ENCODE peak calls at places on chromosome 5, in eight cellular contexts. K is tibial nerve, Z is cardiac muscle cell, Y is AG10803, T is GM06990, X is retinal pigment epithelial cell, E is astrocyte of the spinal cord, V is cardiac fibroblast. O is an unnamed sample.

GRCh38 chr5:66923922-66924321 is 272.7 kb downstream of the CD180 start:
- DNase-seq in Z (no peak), K (no peak), T (no peak), X (no peak), E (no peak), Y (no peak), V (no peak), O (no peak)

GRCh38 chr5:176810084-176810597 is at the start of gene UNC5A:
- DNase-seq in X (no peak), T (peak), Y (peak), V (peak), E (peak), Z (peak), K (no peak), O (peak)

GRCh38 chr5:19771174-19771835 is 216.7 kb downstream of the CDH18 start:
- DNase-seq in X (peak), Z (peak), V (peak), K (no peak), T (no peak), E (peak), Y (no peak), O (no peak)

GRCh38 chr5:6365142-6365976 is 13.0 kb downstream of the MED10 start:
- DNase-seq in V (peak), X (no peak), T (no peak), Z (peak), E (peak), K (no peak), Y (peak), O (no peak)

GRCh38 chr5:54516051-54516645 is 1.4 kb upstream of the SNX18 start:
- DNase-seq in Z (no peak), V (no peak), Y (no peak), E (peak), X (no peak), K (no peak), T (no peak), O (no peak)

GRCh38 chr5:116614603-116614920 is 39.9 kb upstream of the SEMA6A start:
- DNase-seq in E (no peak), V (no peak), Y (no peak), T (no peak), K (no peak), X (no peak), Z (no peak), O (no peak)

GRCh38 chr5:146565764-146566163 is 49.8 kb upstream of the GPR151 start:
- DNase-seq in E (peak), X (peak), K (no peak), Z (peak), Y (peak), V (peak), T (peak), O (peak)

GRCh38 chr5:2277886-2278285 is 395.2 kb upstream of the IRX4 start:
- DNase-seq in Y (no peak), V (no peak), E (no peak), X (no peak), T (no peak), Z (no peak), K (no peak), O (no peak)

GRCh38 chr5:59040007-59040803 is 457.3 kb downstream of the RAB3C start:
- DNase-seq in K (no peak), X (no peak), E (peak), Z (peak), Y (peak), V (peak), T (no peak), O (peak)

GRCh38 chr5:134551891-134552290 is 26.4 kb downstream of the JADE2 start:
- DNase-seq in X (no peak), Z (no peak), E (peak), Y (no peak), T (no peak), V (peak), K (no peak), O (no peak)

GRCh38 chr5:135864503-135865443 is 30.3 kb downstream of the SLC25A48 start:
- DNase-seq in K (no peak), Z (no peak), X (no peak), E (no peak), Y (no peak), V (no peak), T (no peak), O (no peak)

GRCh38 chr5:168734657-168735344 is 155.6 kb upstream of the PANK3 start:
- DNase-seq in X (no peak), V (peak), Z (peak), T (no peak), E (no peak), K (peak), Y (peak), O (peak)

GRCh38 chr5:125219710-125220109 is 473.3 kb upstream of the ZNF608 start:
- DNase-seq in E (no peak), T (no peak), K (no peak), Y (no peak), V (no peak), Z (no peak), X (no peak), O (no peak)
- H3K4me3 ChIP-seq in E (no peak), T (no peak), K (no peak), Y (no peak), V (no peak), Z (no peak), X (no peak), O (no peak)

GRCh38 chr5:149205625-149206523 is 64.6 kb downstream of the ABLIM3 start:
- DNase-seq in K (no peak), E (peak), Y (peak), V (peak), X (no peak), T (no peak), Z (peak), O (peak)
- H3K4me3 ChIP-seq in K (no peak), E (no peak), Y (no peak), V (no peak), X (no peak), T (no peak), Z (no peak), O (no peak)

GRCh38 chr5:36875051-36875788 is 1.3 kb upstream of the NIPBL start:
- DNase-seq in Z (peak), T (peak), V (peak), E (peak), Y (peak), X (no peak), K (peak), O (no peak)

GRCh38 chr5:36876389-36876964 is at the start of gene NIPBL:
- DNase-seq in T (peak), Z (peak), X (peak), Y (peak), V (peak), K (peak), E (peak), O (peak)

GRCh38 chr5:36876965-36877666 is 547 bp downstream of the NIPBL start:
- DNase-seq in E (peak), Z (peak), Y (peak), T (peak), K (peak), V (peak), X (no peak), O (no peak)

GRCh38 chr5:36875789-36876388 is 680 bp upstream of the NIPBL start:
- DNase-seq in Y (peak), Z (peak), T (peak), X (no peak), K (peak), V (peak), E (peak), O (no peak)

GRCh38 chr5:36874465-36874864 is 2.1 kb upstream of the NIPBL start:
- DNase-seq in E (peak), K (no peak), T (no peak), V (no peak), Z (no peak), Y (no peak), X (no peak), O (no peak)
- H3K4me3 ChIP-seq in E (peak), K (peak), T (peak), V (peak), Z (peak), Y (peak), X (peak), O (peak)

DNA sequence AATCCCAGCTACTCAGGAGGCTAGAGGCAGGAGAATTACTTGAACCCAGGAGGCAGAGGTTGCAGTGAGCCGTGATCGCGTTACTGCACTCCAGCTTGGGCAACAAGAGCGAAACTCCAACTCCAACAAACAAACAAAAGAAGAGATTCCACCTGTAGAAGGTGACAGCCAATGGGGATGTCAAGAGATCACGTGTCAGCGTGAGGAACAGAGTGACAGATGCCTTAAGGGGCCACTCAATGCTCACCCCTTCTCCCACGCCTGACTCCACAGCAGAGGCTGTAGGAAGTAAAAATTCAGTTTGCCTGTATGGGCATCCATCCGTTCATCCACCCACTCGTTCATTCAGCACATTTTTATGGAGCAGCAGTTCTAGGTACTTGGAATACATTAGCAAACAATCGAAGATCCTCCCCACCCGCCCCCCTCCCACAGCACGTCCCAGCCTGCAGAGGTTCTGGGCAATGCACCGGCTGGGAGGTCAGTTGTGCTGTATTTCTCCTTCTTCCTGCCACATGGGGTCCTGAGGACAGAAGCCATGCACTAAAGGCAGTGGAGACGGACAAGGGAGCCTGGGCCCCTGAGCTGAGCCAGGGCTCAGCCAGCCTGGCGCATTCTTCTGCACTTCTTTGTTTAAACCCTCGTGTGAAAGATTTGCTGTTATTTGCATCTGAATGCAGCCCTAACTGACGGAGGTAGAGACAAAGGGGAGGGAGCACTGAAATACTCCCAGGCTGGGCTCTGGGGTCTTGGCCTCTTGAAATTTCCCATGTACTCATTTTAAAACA is 11.3 kb upstream of the RNF130 start:
- DNase-seq in K (no peak), E (no peak), Z (no peak), T (no peak), X (no peak), V (no peak), Y (no peak), O (no peak)
- H3K4me3 ChIP-seq in K (no peak), E (no peak), Z (no peak), T (no peak), X (no peak), V (no peak), Y (no peak), O (no peak)

DNA sequence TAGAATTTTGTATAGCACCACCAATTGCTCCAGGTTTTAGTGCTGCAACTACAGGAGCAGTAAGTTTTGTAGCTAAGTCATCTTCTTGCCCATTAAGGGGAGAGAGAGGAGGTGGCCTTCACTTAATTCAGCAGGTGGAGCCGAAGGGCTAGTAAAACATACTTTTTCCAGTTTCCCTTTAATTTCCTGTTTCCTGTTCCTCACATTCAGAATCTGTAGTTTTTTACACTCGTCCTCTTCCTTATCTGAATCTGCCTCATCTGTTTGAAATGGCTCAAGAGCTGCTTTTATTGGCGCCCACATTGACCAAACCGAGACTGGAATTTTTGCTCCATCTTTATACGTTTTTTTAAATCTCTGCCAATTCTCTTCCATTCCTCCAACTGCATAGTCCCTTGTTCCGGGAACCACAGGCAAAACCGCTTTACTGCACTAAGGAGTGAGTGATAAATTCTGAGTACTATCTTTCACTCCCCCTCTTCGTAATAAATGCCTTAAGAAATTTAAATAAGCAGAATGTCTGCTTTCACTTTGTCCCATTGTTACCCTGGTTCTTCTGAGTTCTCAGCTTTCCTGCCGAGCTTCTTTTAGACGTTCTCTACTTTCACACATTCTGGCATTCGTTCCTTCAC is 133.9 kb downstream of the DROSHA start:
- DNase-seq in V (no peak), X (no peak), K (no peak), Z (peak), Y (no peak), E (no peak), T (no peak), O (no peak)
- H3K4me3 ChIP-seq in V (no peak), X (no peak), K (no peak), Z (no peak), Y (no peak), E (no peak), T (no peak), O (no peak)

GRCh38 chr5:41065691-41066335 is 5.3 kb downstream of the MROH2B start:
- DNase-seq in T (no peak), K (no peak), X (no peak), Y (no peak), Z (no peak), E (no peak), V (no peak), O (no peak)
- H3K4me3 ChIP-seq in T (no peak), K (no peak), X (no peak), Y (no peak), Z (no peak), E (no peak), V (no peak), O (no peak)

DNA sequence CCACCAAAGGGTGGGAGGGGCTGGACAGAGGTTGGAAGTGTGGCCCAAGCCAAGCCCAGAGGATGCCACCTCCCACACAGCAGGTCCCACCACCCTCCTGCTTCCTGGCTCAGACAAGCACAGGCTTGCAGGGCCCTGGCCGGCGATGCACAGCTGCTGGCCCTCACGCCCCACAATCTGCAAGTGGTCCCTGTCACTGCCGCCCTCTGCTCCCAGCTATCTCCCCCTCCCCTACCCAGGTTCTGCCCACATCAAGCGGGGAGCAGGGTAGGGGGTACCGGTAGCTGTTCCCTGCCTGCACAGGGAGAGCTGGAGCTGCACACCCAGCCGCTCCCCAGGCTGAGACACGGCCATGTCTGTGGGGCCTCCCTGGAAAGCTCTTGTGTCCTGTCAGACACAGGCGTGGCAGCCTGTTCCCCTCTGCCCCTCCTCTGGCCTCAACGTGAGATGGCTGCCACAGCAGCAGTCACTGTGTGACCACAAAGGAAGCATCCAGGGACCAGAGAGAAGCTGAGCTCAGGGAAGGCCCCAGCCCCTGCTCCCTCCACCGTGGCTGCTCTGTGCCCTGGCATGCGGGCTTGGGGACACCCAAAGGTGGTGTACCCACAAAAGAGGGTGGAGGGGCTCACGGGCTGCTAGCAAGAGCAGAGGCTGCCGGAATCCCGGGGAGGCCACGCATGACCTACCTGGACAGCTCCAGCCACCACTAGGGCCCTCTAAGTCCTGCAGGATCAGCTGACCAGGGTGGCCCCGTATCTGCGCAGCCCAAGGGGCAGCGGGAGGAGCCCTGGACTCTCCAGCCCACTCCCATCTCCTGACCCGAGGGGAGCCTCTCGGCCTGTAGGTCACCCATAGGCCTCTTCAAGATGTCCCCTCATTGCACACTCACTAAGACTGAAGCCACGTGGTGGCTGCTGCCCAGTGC is 10.9 kb upstream of the ZDHHC11 start:
- DNase-seq in V (no peak), Z (no peak), K (no peak), Y (no peak), X (no peak), T (no peak), E (no peak), O (no peak)
- H3K4me3 ChIP-seq in V (no peak), Z (no peak), K (no peak), Y (no peak), X (no peak), T (no peak), E (no peak), O (no peak)

O was measured in skeletal muscle cell.